ENCODE peak calls at places on chromosomes 12 and 14, in five cellular contexts. K is mammary epithelial cell, X is foreskin fibroblast, F is HAP-1, N is tibial artery. Y is an unnamed sample.

GRCh38 chr12:132066345-132066685 is 77.8 kb downstream of the DDX51 start:
- DNase-seq in K (no peak), X (no peak), F (no peak), N (no peak), Y (no peak)

GRCh38 chr14:68440776-68441175 is 352.1 kb downstream of the ZFP36L1 start:
- DNase-seq in K (no peak), X (peak; percentile 81), F (no peak), N (no peak), Y (no peak)

GRCh38 chr12:89098390-89099102 is 253.8 kb downstream of the DUSP6 start:
- DNase-seq in K (no peak), X (peak; percentile 36), F (no peak), N (no peak), Y (no peak)

GRCh38 chr12:61213646-61214045 is 1046.6 kb upstream of the USP15 start:
- DNase-seq in K (no peak), X (no peak), F (no peak), N (no peak), Y (no peak)

GRCh38 chr14:72904840-72905561 is 11.1 kb upstream of the DPF3 start:
- DNase-seq in K (peak; percentile 66), X (peak; percentile 90), F (peak; percentile 70), N (peak; percentile 64), Y (peak; percentile 78)

GRCh38 chr12:3204143-3204542 is 127.0 kb downstream of the TSPAN9 start:
- DNase-seq in K (no peak), X (no peak), F (no peak), N (no peak), Y (no peak)

GRCh38 chr12:123849517-123849916 is 87.4 kb downstream of the DNAH10 start:
- DNase-seq in K (no peak), X (no peak), F (no peak), N (no peak), Y (no peak)

GRCh38 chr12:107359382-107359781 is 266.0 kb upstream of the CRY1 start:
- DNase-seq in K (peak; percentile 51), X (peak; percentile 70), F (no peak), N (no peak), Y (no peak)

GRCh38 chr12:120735181-120735580 is 9.6 kb downstream of the ACADS start:
- DNase-seq in K (no peak), X (no peak), F (no peak), N (no peak), Y (no peak)

GRCh38 chr12:62519043-62519442 is 52.4 kb downstream of the MON2 start:
- DNase-seq in K (no peak), X (no peak), F (no peak), N (peak; percentile 25), Y (no peak)

GRCh38 chr14:32593290-32593942 is 264.3 kb downstream of the AKAP6 start:
- DNase-seq in K (peak; percentile 42), X (peak; percentile 87), F (no peak), N (no peak), Y (no peak)

GRCh38 chr12:75622492-75622891 is 111.1 kb upstream of the KRR1 start:
- DNase-seq in K (no peak), X (no peak), F (no peak), N (no peak), Y (no peak)

GRCh38 chr14:68230941-68231717 is 411.6 kb downstream of the RAD51B start:
- DNase-seq in K (peak; percentile 29), X (peak; percentile 74), F (peak; percentile 69), N (no peak), Y (no peak)

GRCh38 chr12:90152897-90153624 is 444.4 kb upstream of the ATP2B1 start:
- DNase-seq in K (no peak), X (peak; percentile 39), F (no peak), N (no peak), Y (no peak)

GRCh38 chr12:55142896-55143870 is 17.0 kb downstream of the OR9K2 start:
- DNase-seq in K (peak; percentile 44), X (peak; percentile 35), F (peak; percentile 71), N (no peak), Y (no peak)

GRCh38 chr12:47214771-47215170 is 135.0 kb upstream of the AMIGO2 start:
- DNase-seq in K (no peak), X (no peak), F (no peak), N (no peak), Y (no peak)

GRCh38 chr14:89221109-89221508 is 195.9 kb downstream of the FOXN3 start:
- DNase-seq in K (peak; percentile 5), X (peak; percentile 40), F (no peak), N (no peak), Y (no peak)

GRCh38 chr12:58919271-58920101 is 818 bp downstream of the LRIG3 start:
- DNase-seq in K (peak; percentile 76), X (peak; percentile 52), F (peak; percentile 42), N (peak; percentile 36), Y (peak; percentile 67)

GRCh38 chr12:92403210-92404175 is 257.8 kb upstream of the BTG1 start:
- DNase-seq in K (no peak), X (no peak), F (no peak), N (no peak), Y (no peak)

GRCh38 chr12:96215933-96216273 is 21.7 kb downstream of the ELK3 start:
- DNase-seq in K (no peak), X (no peak), F (no peak), N (no peak), Y (peak; percentile 41)

DNA sequence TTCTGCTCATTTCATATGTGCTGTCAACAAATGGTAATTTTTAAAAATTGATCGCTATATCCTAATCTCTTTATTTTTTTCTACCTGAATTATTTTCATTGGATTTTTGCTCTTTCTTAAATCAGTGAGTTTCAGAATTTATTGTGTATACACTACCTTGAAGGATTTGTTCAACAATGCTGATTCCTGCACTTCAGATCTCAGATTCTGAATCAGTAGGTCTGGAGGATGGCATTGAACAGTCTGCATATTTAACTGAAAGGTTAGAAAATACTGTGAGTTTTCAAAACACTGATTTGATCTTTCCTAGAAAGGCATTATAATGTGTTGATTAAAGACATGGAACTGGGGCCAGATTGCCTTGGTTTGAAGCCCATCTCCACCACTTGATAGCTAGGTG is 1.6 kb downstream of the G2E3 start:
- DNase-seq in K (no peak), X (no peak), F (no peak), N (no peak), Y (no peak)
- H3K4me3 ChIP-seq in K (peak overlapping the region; percentile 94), X (peak overlapping the region; percentile 75), F (peak overlapping the region; percentile 80), N (peak overlapping the region; percentile 94), Y (peak overlapping the region; percentile 90)

GRCh38 chr14:44971459-44971858 is 9.5 kb downstream of the TOGARAM1 start:
- DNase-seq in K (no peak), X (no peak), F (no peak), N (no peak), Y (no peak)

GRCh38 chr14:44970907-44971306 is 8.9 kb downstream of the TOGARAM1 start:
- DNase-seq in K (no peak), X (no peak), F (no peak), N (no peak), Y (no peak)

GRCh38 chr14:44962573-44963528 is 861 bp downstream of the TOGARAM1 start:
- DNase-seq in K (peak; percentile 38), X (peak; percentile 66), F (peak; percentile 39), N (peak; percentile 48), Y (no peak)

GRCh38 chr14:44963775-44964380 is 1.9 kb downstream of the TOGARAM1 start:
- DNase-seq in K (peak; percentile 17), X (peak; percentile 53), F (peak; percentile 26), N (no peak), Y (no peak)

GRCh38 chr14:44966601-44967336 is 4.8 kb downstream of the TOGARAM1 start:
- DNase-seq in K (no peak), X (peak; percentile 17), F (no peak), N (no peak), Y (no peak)
- H3K4me3 ChIP-seq in K (peak overlapping the region; percentile 30), X (peak overlapping the region; percentile 33), F (peak overlapping the region; percentile 86), N (peak overlapping the region; percentile 79), Y (peak overlapping the region; percentile 96)

GRCh38 chr14:74922752-74923401 is at the start of gene RPS6KL1:
- DNase-seq in K (peak; percentile 65), X (peak; percentile 87), F (peak; percentile 90), N (peak; percentile 79), Y (peak; percentile 71)
- H3K4me3 ChIP-seq in K (peak within 1 kb of the TSS; percentile 43), X (peak within 1 kb of the TSS; percentile 50), F (peak within 1 kb of the TSS; percentile 81), N (peak within 1 kb of the TSS; percentile 67), Y (peak within 1 kb of the TSS; percentile 69)

GRCh38 chr12:40063424-40063823 is 42.5 kb downstream of the SLC2A13 start:
- DNase-seq in K (peak; percentile 25), X (no peak), F (peak; percentile 26), N (no peak), Y (no peak)
- H3K4me3 ChIP-seq in K (no peak overlapping the region), X (no peak overlapping the region), F (no peak overlapping the region), N (no peak overlapping the region), Y (no peak overlapping the region)

GRCh38 chr14:91509878-91510170 is 286 bp downstream of the PPP4R3A start:
- DNase-seq in K (no peak), X (no peak), F (no peak), N (no peak), Y (no peak)

GRCh38 chr14:91508105-91508504 is 2.0 kb downstream of the PPP4R3A start:
- DNase-seq in K (no peak), X (no peak), F (no peak), N (no peak), Y (no peak)

GRCh38 chr14:91503000-91503504 is 7.1 kb downstream of the PPP4R3A start:
- DNase-seq in K (no peak), X (no peak), F (no peak), N (no peak), Y (no peak)

GRCh38 chr14:91509083-91509877 is 830 bp downstream of the PPP4R3A start:
- DNase-seq in K (peak; percentile 32), X (peak; percentile 35), F (peak; percentile 59), N (no peak), Y (no peak)

DNA sequence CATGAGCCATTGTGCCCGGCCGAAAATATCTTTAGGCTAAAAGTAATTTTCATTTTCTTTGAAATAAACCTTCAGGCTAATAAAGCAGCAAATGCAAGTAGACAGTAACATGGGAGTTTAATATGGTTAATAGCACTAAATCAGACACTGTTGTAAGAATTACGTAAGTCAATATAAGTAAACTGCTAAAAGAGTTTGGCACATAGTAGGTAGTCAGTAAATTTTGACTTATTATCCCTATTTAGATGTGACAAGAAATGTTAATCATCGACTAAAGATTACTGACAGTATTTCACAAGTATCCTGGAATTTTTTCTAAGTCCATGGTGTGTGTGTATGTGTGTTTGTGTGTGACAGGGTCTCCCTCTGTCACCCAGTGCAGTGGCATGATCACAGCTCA is 3.9 kb downstream of the PPP4R3A start:
- DNase-seq in K (no peak), X (no peak), F (no peak), N (no peak), Y (no peak)
- H3K4me3 ChIP-seq in K (no peak overlapping the region), X (no peak overlapping the region), F (no peak overlapping the region), N (no peak overlapping the region), Y (peak overlapping the region; percentile 23)

GRCh38 chr14:103551338-103551762 is 11.1 kb downstream of the BAG5 start:
- DNase-seq in K (no peak), X (no peak), F (no peak), N (peak; percentile 85), Y (peak; percentile 53)
- H3K4me3 ChIP-seq in K (no peak overlapping the region), X (no peak overlapping the region), F (no peak overlapping the region), N (peak overlapping the region; percentile 32), Y (peak overlapping the region; percentile 48)

GRCh38 chr14:74566174-74567125 is 45.6 kb downstream of the LTBP2 start:
- DNase-seq in K (peak; percentile 98), X (peak; percentile 52), F (no peak), N (no peak), Y (no peak)
- H3K4me3 ChIP-seq in K (peak overlapping the region; percentile 20), X (no peak overlapping the region), F (no peak overlapping the region), N (no peak overlapping the region), Y (no peak overlapping the region)

GRCh38 chr12:57521475-57522018 is 1.1 kb upstream of the MBD6 start:
- DNase-seq in K (no peak), X (peak; percentile 78), F (peak; percentile 72), N (peak; percentile 50), Y (no peak)
- H3K4me3 ChIP-seq in K (no peak overlapping the region), X (peak overlapping the region; percentile 44), F (peak overlapping the region; percentile 69), N (peak overlapping the region; percentile 87), Y (peak overlapping the region; percentile 80)

Y was measured in ascending aorta.